ENCODE peak calls at places on chromosomes 11 and 22, in four cellular contexts. K, X, S and B are unnamed samples. For H3K4me1, the result is how much of the 10 kb centered on the place peaks cover.

GRCh38 chr11:2305862-2306823 is 4.3 kb downstream of the TSPAN32 start:
- DNase-seq in K (peak), X (no peak), S (no peak), B (no peak)

GRCh38 chr11:42085736-42086135 is 626.3 kb upstream of the LRRC4C start:
- DNase-seq in K (no peak), X (no peak), S (no peak), B (no peak)

GRCh38 chr11:3375552-3375951 is 3.4 kb downstream of the ZNF195 start:
- DNase-seq in K (no peak), X (no peak), S (no peak), B (no peak)

GRCh38 chr11:134819026-134819425 is 407.0 kb upstream of the B3GAT1 start:
- DNase-seq in K (no peak), X (no peak), S (no peak), B (no peak)

GRCh38 chr11:70210051-70210501 is 7.0 kb downstream of the FADD start:
- DNase-seq in K (no peak), X (no peak), S (no peak), B (no peak)

GRCh38 chr22:46858181-46858771 is 95.8 kb downstream of the TBC1D22A start:
- DNase-seq in K (no peak), X (no peak), S (no peak), B (no peak)

GRCh38 chr22:17597217-17597616 is 31.3 kb downstream of the ATP6V1E1 start:
- DNase-seq in K (no peak), X (no peak), S (no peak), B (no peak)

GRCh38 chr11:75236062-75236461 is 4.5 kb upstream of the TPBGL start:
- DNase-seq in K (no peak), X (no peak), S (no peak), B (no peak)

GRCh38 chr11:117305145-117305544 is 10.9 kb downstream of the BACE1 start:
- DNase-seq in K (no peak), X (no peak), S (no peak), B (no peak)

GRCh38 chr11:16807306-16807705 is 68.9 kb downstream of the C11orf58 start:
- DNase-seq in K (no peak), X (no peak), S (no peak), B (no peak)

GRCh38 chr11:57116654-57117053 is 65.1 kb upstream of the LRRC55 start:
- DNase-seq in K (peak), X (no peak), S (no peak), B (no peak)

GRCh38 chr11:86219291-86220193 is 25.0 kb upstream of the EED start:
- DNase-seq in K (no peak), X (peak), S (no peak), B (no peak)

GRCh38 chr11:12356944-12357655 is 20.3 kb upstream of the PARVA start:
- DNase-seq in K (no peak), X (no peak), S (no peak), B (no peak)

GRCh38 chr11:86179646-86180064 is 64.9 kb upstream of the EED start:
- DNase-seq in K (no peak), X (no peak), S (no peak), B (no peak)

GRCh38 chr11:71356904-71357303 is 91.3 kb downstream of the DHCR7 start:
- DNase-seq in K (no peak), X (no peak), S (no peak), B (no peak)

GRCh38 chr22:20867179-20868099 is 8.6 kb downstream of the SNAP29 start:
- DNase-seq in K (peak), X (no peak), S (no peak), B (peak)
- H3K27ac ChIP-seq in K (peak), X (no peak), S (peak), B (peak)

GRCh38 chr11:18105802-18106574 is at the start of gene SAAL1:
- DNase-seq in K (peak), X (peak), S (peak), B (peak)
- H3K4me3 ChIP-seq in K (peak), X (peak), S (peak), B (peak)

DNA sequence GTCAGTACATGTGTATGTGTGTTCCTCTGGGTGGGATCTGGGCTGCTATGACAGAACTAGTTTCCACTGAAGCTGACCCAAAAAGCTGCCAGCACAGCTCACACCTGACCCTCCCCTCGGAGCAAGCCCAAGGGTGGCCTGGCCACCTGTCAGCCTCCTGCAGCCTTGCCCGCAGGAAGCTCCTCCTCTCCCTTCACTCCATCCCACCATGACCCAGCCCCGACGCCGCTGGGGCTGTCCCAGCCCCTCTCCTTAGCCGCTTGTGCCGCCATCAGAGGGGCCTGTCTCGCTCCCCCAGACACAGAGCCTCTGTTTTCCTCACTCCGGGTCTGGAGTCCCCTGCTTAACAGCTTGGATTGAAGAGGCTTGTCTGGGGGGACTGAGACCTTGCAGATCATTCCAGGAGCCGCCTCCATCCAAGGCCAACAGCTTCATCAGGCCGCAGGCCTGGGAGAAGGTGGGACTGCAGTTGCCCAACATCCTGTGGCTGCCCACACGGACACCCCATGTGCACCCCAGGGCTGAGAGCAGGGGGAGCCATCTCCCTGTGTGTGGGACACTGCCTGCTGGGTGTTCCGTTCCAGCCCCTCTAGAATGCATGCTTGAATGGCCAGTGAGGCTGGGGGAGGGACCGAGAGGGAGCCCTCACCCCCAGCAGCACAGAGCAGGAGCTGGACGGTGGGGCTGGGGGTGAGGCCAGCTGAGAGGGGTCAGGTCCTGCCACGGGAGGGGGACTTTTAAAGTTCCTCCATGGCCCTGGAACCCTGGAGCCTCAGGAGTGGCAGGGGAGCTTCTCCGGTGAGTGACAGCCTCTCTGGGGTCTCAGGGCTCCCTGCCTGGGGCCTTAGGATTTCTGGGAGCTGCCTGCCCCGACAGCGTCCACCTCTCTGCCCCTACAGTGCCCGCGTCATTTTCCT is 696 bp downstream of the MRGPRF start:
- DNase-seq in K (no peak), X (no peak), S (no peak), B (no peak)
- H3K4me1 ChIP-seq in K (half or more), X (under half), S (under half), B (under half)

GRCh38 chr22:29071261-29072045 is 1.4 kb upstream of the KREMEN1 start:
- DNase-seq in K (no peak), X (no peak), S (peak), B (peak)

GRCh38 chr22:29073618-29074275 is 912 bp downstream of the KREMEN1 start:
- DNase-seq in K (peak), X (no peak), S (peak), B (no peak)

GRCh38 chr22:29074276-29074625 is 1.4 kb downstream of the KREMEN1 start:
- DNase-seq in K (no peak), X (no peak), S (no peak), B (no peak)

GRCh38 chr22:29072979-29073617 is at the start of gene KREMEN1:
- DNase-seq in K (no peak), X (no peak), S (no peak), B (no peak)

GRCh38 chr22:29072193-29072978 is 449 bp upstream of the KREMEN1 start:
- DNase-seq in K (peak), X (no peak), S (peak), B (peak)
- H3K27ac ChIP-seq in K (no peak), X (no peak), S (no peak), B (no peak)

GRCh38 chr22:22431271-22432220 is 77.0 kb downstream of the ZNF280B start:
- DNase-seq in K (peak), X (no peak), S (no peak), B (no peak)
- H3K4me3 ChIP-seq in K (no peak), X (no peak), S (no peak), B (no peak)